ENCODE peak calls at places on chromosome 7, in seven cellular contexts. A is M059J, B is aorta, S is Peyer's patch, H is foreskin keratinocyte, O is iris pigment epithelial cell, Q is type B pancreatic cell. I is an unnamed sample.

GRCh38 chr7:76234931-76235441 is 33.3 kb downstream of the SRRM3 start:
- DNase-seq in A (no peak), B (peak; percentile 89), S (peak; percentile 56), H (peak; percentile 61), O (peak; percentile 94), Q (peak; percentile 89), I (peak; percentile 75)

GRCh38 chr7:151439855-151440798 is at the start of gene CRYGN:
- DNase-seq in A (no peak), B (peak; percentile 78), S (no peak), H (no peak), O (no peak), Q (no peak), I (no peak)

GRCh38 chr7:81902536-81902935 is 132.7 kb upstream of the HGF start:
- DNase-seq in A (no peak), B (no peak), S (no peak), H (no peak), O (no peak), Q (no peak), I (no peak)

GRCh38 chr7:95632609-95633008 is 36.3 kb upstream of the PDK4 start:
- DNase-seq in A (peak; percentile 80), B (no peak), S (no peak), H (no peak), O (peak; percentile 30), Q (no peak), I (no peak)

GRCh38 chr7:142776206-142776844 is 5.6 kb downstream of the PRSS2 start:
- DNase-seq in A (peak; percentile 94), B (no peak), S (no peak), H (no peak), O (peak; percentile 70), Q (no peak), I (no peak)

GRCh38 chr7:92246363-92247101 is 758 bp downstream of the ANKIB1 start:
- DNase-seq in A (peak; percentile 54), B (no peak), S (peak; percentile 23), H (no peak), O (peak; percentile 30), Q (no peak), I (peak; percentile 41)

GRCh38 chr7:146864644-146865043 is 748.0 kb downstream of the CNTNAP2 start:
- DNase-seq in A (no peak), B (no peak), S (no peak), H (no peak), O (no peak), Q (no peak), I (no peak)

GRCh38 chr7:3042861-3043489 is 692 bp downstream of the CARD11 start:
- DNase-seq in A (peak; percentile 23), B (no peak), S (peak; percentile 90), H (no peak), O (no peak), Q (no peak), I (no peak)

GRCh38 chr7:24406818-24407226 is 122.8 kb downstream of the NPY start:
- DNase-seq in A (no peak), B (no peak), S (no peak), H (no peak), O (no peak), Q (no peak), I (no peak)

GRCh38 chr7:112449353-112449752 is 907 bp upstream of the IFRD1 start:
- DNase-seq in A (peak; percentile 81), B (no peak), S (no peak), H (peak; percentile 75), O (peak; percentile 52), Q (no peak), I (no peak)

GRCh38 chr7:17680026-17680425 is 260.3 kb downstream of the SNX13 start:
- DNase-seq in A (peak; percentile 91), B (peak; percentile 75), S (no peak), H (peak; percentile 97), O (peak; percentile 96), Q (no peak), I (peak; percentile 52)

GRCh38 chr7:101363734-101364374 is 1.2 kb downstream of the COL26A1 start:
- DNase-seq in A (peak; percentile 50), B (peak; percentile 89), S (peak; percentile 47), H (no peak), O (peak; percentile 60), Q (peak; percentile 86), I (peak; percentile 75)

GRCh38 chr7:9945882-9946281 is 1027.8 kb upstream of the PHF14 start:
- DNase-seq in A (no peak), B (no peak), S (no peak), H (no peak), O (no peak), Q (no peak), I (no peak)

GRCh38 chr7:114422478-114423217 is 8.0 kb downstream of the FOXP2 start:
- DNase-seq in A (no peak), B (no peak), S (no peak), H (peak; percentile 63), O (no peak), Q (no peak), I (no peak)

GRCh38 chr7:100662377-100662776 is 6.1 kb upstream of the ACTL6B start:
- DNase-seq in A (peak; percentile 18), B (no peak), S (no peak), H (no peak), O (no peak), Q (no peak), I (no peak)

GRCh38 chr7:143485091-143485490 is 7.4 kb downstream of the TAS2R41 start:
- DNase-seq in A (no peak), B (no peak), S (no peak), H (no peak), O (no peak), Q (no peak), I (no peak)

GRCh38 chr7:29794959-29795629 is 11.2 kb upstream of the WIPF3 start:
- DNase-seq in A (no peak), B (no peak), S (no peak), H (no peak), O (no peak), Q (no peak), I (no peak)

GRCh38 chr7:130814753-130815152 is 80.7 kb upstream of the KLF14 start:
- DNase-seq in A (peak; percentile 63), B (no peak), S (no peak), H (no peak), O (peak; percentile 47), Q (no peak), I (no peak)

GRCh38 chr7:29459591-29459990 is 104.0 kb upstream of the PRR15 start:
- DNase-seq in A (no peak), B (no peak), S (no peak), H (no peak), O (no peak), Q (no peak), I (no peak)

GRCh38 chr7:77866791-77867190 is 68.2 kb downstream of the PHTF2 start:
- DNase-seq in A (no peak), B (no peak), S (no peak), H (peak; percentile 61), O (peak; percentile 81), Q (no peak), I (no peak)

GRCh38 chr7:93981480-93981874 is 22.7 kb downstream of the BET1 start:
- DNase-seq in A (no peak), B (no peak), S (no peak), H (no peak), O (no peak), Q (no peak), I (no peak)

GRCh38 chr7:137501561-137501960 is 158.0 kb upstream of the PTN start:
- DNase-seq in A (no peak), B (no peak), S (no peak), H (no peak), O (no peak), Q (no peak), I (no peak)

GRCh38 chr7:47351233-47352154 is 230.4 kb downstream of the TNS3 start:
- DNase-seq in A (no peak), B (peak; percentile 61), S (no peak), H (no peak), O (no peak), Q (no peak), I (no peak)

GRCh38 chr7:121330053-121330833 is 1.4 kb downstream of the WNT16 start:
- DNase-seq in A (no peak), B (no peak), S (no peak), H (no peak), O (no peak), Q (peak; percentile 72), I (peak; percentile 31)

GRCh38 chr7:55770778-55771177 is 91.8 kb downstream of the SEPTIN14 start:
- DNase-seq in A (peak; percentile 3), B (no peak), S (no peak), H (no peak), O (no peak), Q (no peak), I (no peak)

GRCh38 chr7:39306028-39306570 is 260.1 kb upstream of the YAE1 start:
- DNase-seq in A (peak; percentile 92), B (no peak), S (no peak), H (no peak), O (no peak), Q (no peak), I (no peak)

GRCh38 chr7:129188372-129188891 is at the start of gene SMO:
- DNase-seq in A (no peak), B (peak; percentile 86), S (no peak), H (no peak), O (peak; percentile 28), Q (peak; percentile 92), I (no peak)

GRCh38 chr7:121576148-121576921 is 180.2 kb upstream of the FAM3C start:
- DNase-seq in A (no peak), B (no peak), S (no peak), H (no peak), O (no peak), Q (no peak), I (no peak)

GRCh38 chr7:116988363-116988989 is 35.2 kb downstream of the ST7 start:
- DNase-seq in A (no peak), B (no peak), S (no peak), H (no peak), O (no peak), Q (no peak), I (no peak)

GRCh38 chr7:23012797-23013714 is 874 bp downstream of the HYCC1 start:
- DNase-seq in A (peak; percentile 55), B (peak; percentile 83), S (peak; percentile 35), H (no peak), O (no peak), Q (no peak), I (peak; percentile 60)

GRCh38 chr7:27243340-27244163 is 950 bp downstream of the EVX1 start:
- DNase-seq in A (no peak), B (no peak), S (no peak), H (no peak), O (no peak), Q (no peak), I (no peak)

GRCh38 chr7:1675036-1675671 is 5.1 kb downstream of the ELFN1 start:
- DNase-seq in A (no peak), B (peak; percentile 67), S (no peak), H (no peak), O (no peak), Q (peak; percentile 63), I (peak; percentile 35)

GRCh38 chr7:156474241-156474743 is 166.3 kb upstream of the RNF32 start:
- DNase-seq in A (peak; percentile 85), B (no peak), S (no peak), H (no peak), O (peak; percentile 74), Q (peak; percentile 4), I (no peak)

GRCh38 chr7:77537595-77538185 is 595 bp downstream of the PTPN12 start:
- DNase-seq in A (peak; percentile 64), B (no peak), S (peak; percentile 48), H (no peak), O (no peak), Q (peak; percentile 72), I (peak; percentile 64)